ENCODE peak calls at places on chromosomes 5 and 9, in six cellular contexts. Y, P, F, H, G and I are unnamed samples.
A peak's percentile ranks its signal among the peaks of the same experiment; 100 is the strongest.

GRCh38 chr9:117097761-117098160 is 317.1 kb downstream of the ASTN2 start:
- DNase-seq in Y (no peak), G (no peak), P (no peak), F (no peak), H (no peak), I (no peak)

GRCh38 chr9:6855860-6856259 is 98.1 kb downstream of the KDM4C start:
- DNase-seq in P (no peak), H (no peak), G (no peak), F (peak; percentile 75), Y (no peak), I (no peak)

GRCh38 chr5:157271740-157272271 is 5.9 kb downstream of the CYFIP2 start:
- DNase-seq in H (no peak), F (peak; percentile 54), P (no peak), G (no peak), Y (no peak), I (no peak)

GRCh38 chr9:91163441-91163772 is 198.3 kb downstream of the AUH start:
- DNase-seq in Y (no peak), P (no peak), G (no peak), H (no peak), F (no peak), I (no peak)

GRCh38 chr9:135613946-135614805 is 25.2 kb downstream of the GLT6D1 start:
- DNase-seq in F (no peak), H (no peak), Y (no peak), G (no peak), P (no peak), I (no peak)

GRCh38 chr5:114192108-114192507 is 169.8 kb upstream of the KCNN2 start:
- DNase-seq in P (peak; percentile 21), Y (peak; percentile 85), H (no peak), F (no peak), G (no peak), I (peak; percentile 86)

GRCh38 chr5:111472096-111472495 is 40.2 kb downstream of the STARD4 start:
- DNase-seq in P (no peak), Y (no peak), F (no peak), H (no peak), G (no peak), I (no peak)

GRCh38 chr5:96080557-96080956 is 118.9 kb upstream of the ELL2 start:
- DNase-seq in H (no peak), P (no peak), F (no peak), G (peak; percentile 41), Y (peak; percentile 86), I (peak; percentile 73)

GRCh38 chr5:33891731-33892418 is at the start of gene ADAMTS12:
- DNase-seq in F (no peak), P (peak; percentile 48), H (peak; percentile 50), Y (peak; percentile 90), G (peak; percentile 61), I (peak; percentile 63)

GRCh38 chr5:117326997-117327396 is 752.4 kb upstream of the SEMA6A start:
- DNase-seq in Y (no peak), H (no peak), G (no peak), F (no peak), P (no peak), I (no peak)

GRCh38 chr5:57566914-57567313 is 84.3 kb upstream of the ACTBL2 start:
- DNase-seq in H (no peak), G (peak; percentile 83), Y (no peak), P (peak; percentile 57), F (no peak), I (no peak)

GRCh38 chr5:109653840-109654239 is 35.9 kb upstream of the MAN2A1 start:
- DNase-seq in H (no peak), F (no peak), P (no peak), Y (no peak), G (no peak), I (no peak)

GRCh38 chr5:175707751-175708375 is 50.0 kb downstream of the HRH2 start:
- DNase-seq in G (no peak), P (no peak), Y (no peak), H (no peak), F (peak; percentile 22), I (no peak)

GRCh38 chr5:5537426-5537825 is 114.9 kb downstream of the ICE1 start:
- DNase-seq in P (no peak), H (no peak), F (no peak), Y (no peak), G (no peak), I (no peak)

GRCh38 chr9:121885345-121885901 is 207.7 kb downstream of the TTLL11 start:
- DNase-seq in Y (no peak), G (no peak), F (no peak), H (no peak), P (peak; percentile 63), I (peak; percentile 28)

GRCh38 chr5:33105521-33105941 is 335.2 kb upstream of the TARS1 start:
- DNase-seq in Y (peak; percentile 89), P (no peak), G (peak; percentile 74), F (no peak), H (no peak), I (peak; percentile 73)

GRCh38 chr9:105259731-105260612 is 15.5 kb downstream of the SLC44A1 start:
- DNase-seq in F (no peak), P (no peak), H (no peak), G (no peak), Y (no peak), I (no peak)

GRCh38 chr9:93468763-93469456 is 15.5 kb upstream of the FAM120AOS start:
- DNase-seq in Y (peak; percentile 58), P (no peak), H (no peak), F (no peak), G (peak; percentile 56), I (no peak)

GRCh38 chr5:137501226-137501625 is 2.1 kb upstream of the SPOCK1 start:
- DNase-seq in P (no peak), H (no peak), F (no peak), G (no peak), Y (no peak), I (no peak)

GRCh38 chr5:127002390-127002789 is 28.0 kb downstream of the MARCHF3 start:
- DNase-seq in F (no peak), Y (no peak), G (peak; percentile 82), P (no peak), H (no peak), I (peak; percentile 80)

GRCh38 chr5:79845448-79846197 is 145.4 kb downstream of the MTX3 start:
- DNase-seq in F (no peak), H (no peak), P (peak; percentile 53), Y (peak; percentile 87), G (peak; percentile 47), I (peak; percentile 76)

GRCh38 chr9:27151693-27152397 is 42.8 kb downstream of the TEK start:
- DNase-seq in F (no peak), P (no peak), G (peak; percentile 82), Y (peak; percentile 1), H (no peak), I (peak; percentile 8)

GRCh38 chr5:61964199-61964598 is 341.8 kb upstream of the KIF2A start:
- DNase-seq in F (no peak), H (no peak), G (no peak), P (no peak), Y (peak; percentile 71), I (no peak)

GRCh38 chr9:81825831-81826540 is 102.2 kb upstream of the SPATA31D4 start:
- DNase-seq in G (peak; percentile 32), Y (peak; percentile 33), H (no peak), P (no peak), F (no peak), I (no peak)

GRCh38 chr5:80655231-80655784 is 525 bp upstream of the DHFR start:
- DNase-seq in F (no peak), P (no peak), H (no peak), G (peak; percentile 30), Y (peak; percentile 15), I (no peak)

DNA sequence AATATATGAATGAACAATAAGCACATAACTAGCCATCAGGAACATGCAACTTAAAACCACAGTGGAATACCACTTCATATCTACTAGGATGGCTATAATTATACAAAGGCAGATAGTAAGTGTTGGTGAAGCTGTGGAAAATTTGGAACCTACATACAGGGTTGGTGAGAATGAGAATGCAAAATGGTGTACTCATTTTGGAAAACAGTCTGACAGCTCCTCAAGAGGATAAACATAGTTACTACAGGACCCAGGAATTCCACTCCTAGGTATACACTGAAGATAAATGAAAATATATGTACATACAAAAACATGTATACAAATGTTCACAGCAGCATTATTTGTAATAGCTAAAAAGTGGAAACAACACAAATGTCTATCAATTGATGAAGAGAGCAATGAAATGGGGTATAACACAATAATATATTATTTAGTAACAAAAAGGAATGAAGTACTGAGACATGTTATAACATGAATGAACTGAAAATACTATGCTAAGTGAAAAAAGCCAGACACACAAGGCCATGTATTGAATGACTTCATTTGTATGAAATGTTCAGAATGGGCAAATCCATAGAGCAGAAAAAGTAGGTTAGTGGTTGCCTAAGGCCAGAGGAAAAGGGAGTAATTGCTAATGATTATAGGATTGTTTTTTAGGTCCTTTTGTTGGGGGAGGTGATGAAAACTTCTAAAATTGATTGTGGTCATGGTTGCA is 31.2 kb upstream of the CDK5RAP2 start:
- DNase-seq in G (peak; percentile 13), H (no peak), P (no peak), Y (peak; percentile 21), F (no peak), I (no peak)
- TF ChIP-seq CTCF in G (peak; percentile 36), H (peak; percentile 20), P (peak; percentile 13), Y (no peak), F (no peak), I (peak; percentile 66)

GRCh38 chr5:144141581-144141980 is 28.9 kb downstream of the YIPF5 start:
- DNase-seq in Y (no peak), F (no peak), G (no peak), P (no peak), H (no peak), I (no peak)

GRCh38 chr5:144143625-144144024 is 26.8 kb downstream of the YIPF5 start:
- DNase-seq in G (no peak), F (no peak), H (no peak), Y (no peak), P (no peak), I (no peak)

GRCh38 chr5:144142826-144143167 is 27.7 kb downstream of the YIPF5 start:
- DNase-seq in P (no peak), F (no peak), Y (no peak), H (no peak), G (no peak), I (no peak)

GRCh38 chr5:144142030-144142825 is 28.2 kb downstream of the YIPF5 start:
- DNase-seq in P (peak; percentile 7), G (peak; percentile 71), H (no peak), Y (peak; percentile 74), F (no peak), I (peak; percentile 59)

GRCh38 chr5:144139586-144139985 is 30.9 kb downstream of the YIPF5 start:
- DNase-seq in H (no peak), G (peak; percentile 33), F (no peak), Y (peak; percentile 78), P (no peak), I (no peak)
- TF ChIP-seq CTCF in H (no peak), G (peak; percentile 20), F (no peak), Y (peak; percentile 56), P (peak; percentile 31), I (no peak)

GRCh38 chr9:130120832-130121231 is 51.4 kb upstream of the NCS1 start:
- DNase-seq in G (no peak), P (no peak), H (no peak), Y (no peak), F (no peak), I (no peak)
- TF ChIP-seq CTCF in G (no peak), P (no peak), H (no peak), Y (no peak), F (no peak), I (no peak)

DNA sequence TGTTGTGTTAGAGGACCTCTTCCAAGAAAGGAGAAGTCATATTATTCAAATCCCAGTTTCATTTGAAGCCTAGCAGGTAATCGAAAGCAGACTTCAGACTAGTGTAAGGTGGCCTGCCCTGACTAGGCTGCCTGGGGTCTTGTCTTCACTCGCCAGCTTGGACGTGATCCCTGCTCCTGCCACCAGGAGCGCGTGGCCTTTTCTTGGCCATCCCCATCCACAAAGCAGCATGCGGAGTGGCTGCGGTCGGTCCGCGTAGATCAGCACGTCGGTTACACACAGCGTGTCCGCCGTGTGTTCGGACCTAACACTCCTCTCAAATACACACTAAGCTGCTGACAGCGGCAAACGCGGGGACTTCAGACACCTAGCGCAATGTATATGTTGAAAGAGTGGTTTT is 37.3 kb downstream of the CFAP77 start:
- DNase-seq in H (no peak), Y (no peak), P (no peak), F (no peak), G (no peak), I (no peak)
- TF ChIP-seq CTCF in H (no peak), Y (no peak), P (peak; percentile 28), F (no peak), G (peak; percentile 2), I (peak; percentile 34)